ENCODE peak calls at places on chromosomes 2 and 18, in four cellular contexts. G is AG08395, T is iris pigment epithelial cell, A is GM13977. Y is an unnamed sample.

GRCh38 chr2:137888845-137889244 is 75.4 kb upstream of the HNMT start:
- DNase-seq in G (peak; percentile 3), T (peak; percentile 21), A (no peak), Y (peak; percentile 7)

GRCh38 chr18:62452280-62452824 is 70.5 kb upstream of the ZCCHC2 start:
- DNase-seq in G (no peak), T (peak; percentile 67), A (no peak), Y (no peak)

GRCh38 chr2:72901426-72901825 is 14.2 kb downstream of the SPR start:
- DNase-seq in G (no peak), T (no peak), A (no peak), Y (no peak)

GRCh38 chr2:172928754-172929153 is 146.9 kb upstream of the MAP3K20 start:
- DNase-seq in G (peak; percentile 7), T (peak; percentile 92), A (no peak), Y (peak; percentile 22)

GRCh38 chr2:141534671-141535359 is 596.0 kb downstream of the LRP1B start:
- DNase-seq in G (no peak), T (no peak), A (no peak), Y (no peak)

GRCh38 chr2:178241852-178242551 is 47.7 kb downstream of the OSBPL6 start:
- DNase-seq in G (peak; percentile 90), T (peak; percentile 87), A (no peak), Y (peak; percentile 71)

GRCh38 chr2:3097804-3098203 is 279.8 kb downstream of the EIPR1 start:
- DNase-seq in G (no peak), T (no peak), A (no peak), Y (no peak)

GRCh38 chr18:5488844-5489243 is 55.0 kb downstream of the EPB41L3 start:
- DNase-seq in G (no peak), T (no peak), A (no peak), Y (no peak)

GRCh38 chr2:80242355-80242910 is 62.1 kb downstream of the LRRTM1 start:
- DNase-seq in G (no peak), T (no peak), A (no peak), Y (no peak)

GRCh38 chr2:11681722-11682589 is 12.0 kb upstream of the NTSR2 start:
- DNase-seq in G (peak; percentile 38), T (no peak), A (peak; percentile 85), Y (peak; percentile 65)

GRCh38 chr2:66526171-66526570 is 91.2 kb downstream of the MEIS1 start:
- DNase-seq in G (no peak), T (no peak), A (no peak), Y (no peak)